ENCODE peak calls at places on chromosomes 4 and X, in five cellular contexts. Z is lung, U is A549, B is DND-41, T is keratinocyte. H is an unnamed sample. For H3K4me1, the result is how much of the 10 kb centered on the place peaks cover.

GRCh38 chr4:10098770-10099139 is 17.8 kb downstream of the WDR1 start:
- DNase-seq in Z (no peak), U (no peak), B (no peak), T (no peak), H (no peak)

GRCh38 chr4:138111462-138112000 is 130.6 kb downstream of the SLC7A11 start:
- DNase-seq in Z (no peak), U (no peak), B (no peak), T (peak), H (no peak)

GRCh38 chr4:158540125-158540907 is 18.6 kb downstream of the RXFP1 start:
- DNase-seq in Z (no peak), U (no peak), B (no peak), T (peak), H (no peak)

GRCh38 chr4:114980932-114981693 is 132.3 kb downstream of the NDST4 start:
- DNase-seq in Z (no peak), U (no peak), B (no peak), T (no peak), H (no peak)

GRCh38 chr4:144645102-144645469 is 870 bp upstream of the HHIP start:
- DNase-seq in Z (peak), U (no peak), B (no peak), T (no peak), H (no peak)

GRCh38 chrX:45788941-45789348 is 588.3 kb upstream of the DIPK2B start:
- DNase-seq in Z (no peak), U (no peak), B (no peak), T (no peak), H (no peak)

GRCh38 chr4:5798447-5798846 is 87.4 kb downstream of the EVC start:
- DNase-seq in Z (no peak), U (no peak), B (no peak), T (no peak), H (no peak)

GRCh38 chr4:181536753-181537434 is 706.3 kb upstream of the TENM3 start:
- DNase-seq in Z (no peak), U (no peak), B (no peak), T (no peak), H (no peak)

GRCh38 chr4:89283226-89283974 is 24.2 kb downstream of the GPRIN3 start:
- DNase-seq in Z (no peak), U (peak), B (no peak), T (no peak), H (no peak)

GRCh38 chr4:30535255-30535654 is 184.9 kb upstream of the PCDH7 start:
- DNase-seq in Z (no peak), U (no peak), B (no peak), T (no peak), H (no peak)

GRCh38 chr4:1693131-1693896 is 9.2 kb upstream of the FAM53A start:
- DNase-seq in Z (peak), U (peak), B (peak), T (peak), H (no peak)

GRCh38 chrX:39890807-39891206 is 207.0 kb downstream of the BCOR start:
- DNase-seq in Z (no peak), U (no peak), B (no peak), T (no peak), H (no peak)

GRCh38 chr4:174828845-174829701 is at the start of gene GLRA3:
- DNase-seq in Z (peak), U (peak), B (peak), T (no peak), H (no peak)

GRCh38 chr4:170853422-170854021 is 763.8 kb upstream of the AADAT start:
- DNase-seq in Z (peak), U (peak), B (peak), T (no peak), H (no peak)

GRCh38 chrX:131802836-131803626 is 220.1 kb upstream of the STK26 start:
- DNase-seq in Z (peak), U (peak), B (peak), T (no peak), H (no peak)

GRCh38 chr4:152243890-152244595 is 291.8 kb downstream of the FBXW7 start:
- DNase-seq in Z (peak), U (no peak), B (no peak), T (no peak), H (no peak)

GRCh38 chr4:82748176-82748575 is 50.4 kb downstream of the SCD5 start:
- DNase-seq in Z (no peak), U (no peak), B (no peak), T (no peak), H (no peak)

GRCh38 chr4:137370206-137370633 is 162.1 kb downstream of the PCDH18 start:
- DNase-seq in Z (no peak), U (no peak), B (no peak), T (peak), H (no peak)

GRCh38 chrX:45889471-45889870 is 655.8 kb downstream of the ZNF674 start:
- DNase-seq in Z (no peak), U (peak), B (no peak), T (no peak), H (no peak)

GRCh38 chr4:106286611-106287010 is 29.4 kb downstream of the TBCK start:
- DNase-seq in Z (no peak), U (no peak), B (no peak), T (no peak), H (no peak)

GRCh38 chr4:1115528-1116293 is 2.3 kb upstream of the RNF212 start:
- DNase-seq in Z (no peak), U (no peak), B (no peak), T (no peak), H (no peak)

GRCh38 chrX:47991263-47992092 is 12.3 kb downstream of the ZNF182 start:
- DNase-seq in Z (no peak), U (no peak), B (no peak), T (peak), H (no peak)

GRCh38 chr4:54746228-54746627 is 88.5 kb downstream of the KIT start:
- DNase-seq in Z (no peak), U (no peak), B (no peak), T (no peak), H (no peak)

GRCh38 chr4:105894570-105895323 is 524 bp upstream of the NPNT start:
- DNase-seq in Z (peak), U (no peak), B (no peak), T (no peak), H (no peak)

GRCh38 chrX:5051831-5052491 is 1176.7 kb downstream of the NLGN4X start:
- DNase-seq in Z (peak), U (peak), B (peak), T (no peak), H (no peak)

GRCh38 chr4:8744083-8744805 is 127.4 kb downstream of the HMX1 start:
- DNase-seq in Z (no peak), U (no peak), B (no peak), T (no peak), H (no peak)

GRCh38 chr4:53734584-53735363 is 143.5 kb upstream of the LNX1 start:
- DNase-seq in Z (no peak), U (no peak), B (no peak), T (no peak), H (no peak)

GRCh38 chr4:2977116-2978097 is 14.0 kb downstream of the GRK4 start:
- DNase-seq in Z (no peak), U (no peak), B (no peak), T (no peak), H (no peak)

GRCh38 chr4:21864686-21865085 is 83.9 kb downstream of the KCNIP4 start:
- DNase-seq in Z (no peak), U (no peak), B (no peak), T (no peak), H (no peak)

GRCh38 chrX:18973527-18974192 is 10.3 kb downstream of the PHKA2 start:
- DNase-seq in Z (no peak), U (no peak), B (no peak), T (no peak), H (no peak)

GRCh38 chr4:184534511-184535391 is 60.4 kb upstream of the IRF2 start:
- DNase-seq in Z (no peak), U (no peak), B (no peak), T (no peak), H (no peak)

GRCh38 chrX:47611926-47612325 is 7.7 kb downstream of the SYN1 start:
- DNase-seq in Z (no peak), U (no peak), B (no peak), T (no peak), H (no peak)

GRCh38 chr4:148052448-148052847 is 320.6 kb downstream of the ARHGAP10 start:
- DNase-seq in Z (no peak), U (no peak), B (no peak), T (no peak), H (no peak)
- H3K4me1 ChIP-seq in Z (under half), U (under half), B (under half), T (under half), H (under half)

GRCh38 chr4:67580577-67580976 is 22.1 kb downstream of the STAP1 start:
- DNase-seq in Z (no peak), U (no peak), B (no peak), T (no peak), H (no peak)
- H3K27ac ChIP-seq in Z (no peak), U (no peak), B (peak), T (no peak), H (no peak)

GRCh38 chr4:40621229-40621591 is 8.5 kb downstream of the RBM47 start:
- DNase-seq in Z (no peak), U (no peak), B (no peak), T (no peak), H (no peak)

GRCh38 chr4:40623707-40624106 is 6.0 kb downstream of the RBM47 start:
- DNase-seq in Z (no peak), U (no peak), B (no peak), T (no peak), H (no peak)

GRCh38 chr4:40622913-40623312 is 6.8 kb downstream of the RBM47 start:
- DNase-seq in Z (no peak), U (peak), B (no peak), T (no peak), H (no peak)

GRCh38 chr4:40619600-40619999 is 10.1 kb downstream of the RBM47 start:
- DNase-seq in Z (no peak), U (no peak), B (no peak), T (no peak), H (no peak)

GRCh38 chr4:40621592-40622512 is 7.8 kb downstream of the RBM47 start:
- DNase-seq in Z (peak), U (peak), B (peak), T (peak), H (no peak)
- H3K4me1 ChIP-seq in Z (under half), U (half or more), B (under half), T (under half), H (under half)

DNA sequence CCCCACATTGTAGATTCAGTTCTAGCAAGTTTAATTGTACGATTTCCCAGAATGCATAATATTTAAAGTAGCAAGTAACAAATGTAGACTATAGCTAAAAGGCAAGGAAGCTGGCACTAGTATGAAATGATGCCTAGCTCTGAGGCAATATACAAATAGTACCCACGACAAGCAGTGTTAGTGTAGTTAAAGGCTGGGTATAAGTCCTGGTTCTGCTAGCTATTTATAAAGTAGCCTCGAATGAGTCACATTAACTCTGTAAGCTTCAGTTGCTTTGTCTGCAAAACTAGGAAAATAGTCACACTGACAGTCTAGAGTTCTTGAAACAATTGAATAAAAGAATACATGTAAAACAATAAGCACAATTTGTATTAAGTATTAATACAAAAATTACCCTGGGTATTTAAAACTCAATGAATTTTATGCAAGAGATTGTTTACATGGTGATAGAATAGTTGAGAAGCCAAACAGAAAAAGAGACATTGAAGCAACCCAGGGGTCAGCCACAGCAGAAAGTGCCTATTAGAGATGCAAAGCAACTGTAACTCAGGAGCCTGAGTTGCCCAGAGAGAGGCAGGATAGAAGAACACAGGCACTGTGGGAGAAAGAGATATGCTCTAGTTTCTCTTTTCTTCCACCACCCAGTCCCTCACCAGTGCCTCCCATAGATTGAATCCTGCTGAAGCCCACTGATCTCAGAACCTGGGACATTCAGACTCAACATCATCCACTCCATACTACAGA is 949.0 kb downstream of the C4orf33 start:
- DNase-seq in Z (no peak), U (no peak), B (no peak), T (no peak), H (no peak)
- H3K27ac ChIP-seq in Z (no peak), U (no peak), B (no peak), T (no peak), H (no peak)

DNA sequence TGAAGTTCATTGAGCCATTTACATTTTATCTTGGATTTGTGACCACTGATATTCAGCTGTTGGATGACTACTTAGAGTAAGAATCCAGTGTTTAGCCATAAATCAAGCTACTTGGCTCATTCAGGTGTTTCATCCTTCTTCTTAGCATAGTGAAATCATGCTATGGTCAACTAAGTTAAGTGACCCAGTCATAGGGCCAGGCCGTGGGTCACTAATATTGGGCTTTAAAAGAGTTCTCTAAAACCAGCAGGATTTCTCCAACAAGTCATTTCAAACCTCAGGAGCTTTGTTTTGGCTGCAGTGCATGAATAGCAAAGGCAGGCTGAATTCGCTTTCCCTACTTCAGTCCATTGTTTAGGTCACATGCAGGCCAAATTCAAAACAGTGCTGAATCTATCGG is 181.0 kb downstream of the MAML3 start:
- DNase-seq in Z (no peak), U (no peak), B (no peak), T (no peak), H (no peak)
- H3K4me1 ChIP-seq in Z (under half), U (under half), B (under half), T (under half), H (under half)

DNA sequence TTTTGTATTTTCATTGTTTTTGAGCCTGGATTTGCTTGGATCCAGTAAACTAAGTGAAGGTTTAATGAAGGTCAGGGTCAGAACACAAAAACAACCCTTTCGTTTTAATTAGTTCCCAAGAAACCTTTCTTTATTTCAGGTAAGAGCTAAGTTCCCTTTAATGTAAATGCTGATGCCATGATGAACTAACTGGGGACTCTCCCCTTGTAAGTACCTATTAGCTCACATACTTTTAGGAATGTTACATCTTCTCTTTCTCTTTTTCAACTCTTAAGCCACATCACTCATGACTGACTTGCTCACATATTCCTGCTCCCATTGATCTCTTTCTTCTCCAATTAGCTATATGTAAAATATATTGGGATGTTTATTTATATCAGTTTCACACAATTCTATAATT is 673.1 kb upstream of the CPEB2 start:
- DNase-seq in Z (no peak), U (no peak), B (no peak), T (no peak), H (no peak)
- H3K27ac ChIP-seq in Z (no peak), U (no peak), B (no peak), T (no peak), H (no peak)